ENCODE peak calls at places on chromosomes 3 and 15, in eight cellular contexts. D is CD4-positive, alpha-beta memory T cell; I is GM03348; X is activated effector memory CD4-positive, alpha-beta T cell treated with anti-CD3 and anti-CD28 coated beads, Interleukin-2, amount 50 U/mL, for 16 hours; C is astrocyte of the spinal cord; O is MV-4-11; M is NCI-H1092; U is stimulated activated CD8-positive, alpha-beta memory T cell treated with anti-CD3 and anti-CD28 coated beads, Interleukin-15, amount 100 ng/mL, for 24 hours. G is an unnamed sample.

GRCh38 chr3:105304487-105304886 is 62.2 kb upstream of the ALCAM start:
- DNase-seq in U (no peak), O (no peak), M (no peak), I (no peak), D (no peak), C (peak; percentile 19), X (no peak), G (no peak)

GRCh38 chr3:177284383-177284881 is 87.2 kb upstream of the TBL1XR1 start:
- DNase-seq in M (no peak), D (peak; percentile 6), U (no peak), I (peak; percentile 43), O (peak; percentile 90), C (peak; percentile 60), X (peak; percentile 63), G (peak; percentile 49)

GRCh38 chr3:159765025-159765859 is 223.4 kb upstream of the IL12A start:
- DNase-seq in C (peak; percentile 99), X (no peak), U (no peak), I (peak; percentile 93), M (no peak), O (no peak), D (no peak), G (peak; percentile 75)

GRCh38 chr3:134682196-134682880 is 31.5 kb upstream of the KY start:
- DNase-seq in M (no peak), C (no peak), I (peak; percentile 49), U (no peak), D (no peak), X (no peak), O (no peak), G (no peak)

GRCh38 chr3:127676456-127676855 is 3.7 kb downstream of the ABTB1 start:
- DNase-seq in O (no peak), U (no peak), X (peak; percentile 58), M (no peak), C (no peak), I (no peak), D (no peak), G (no peak)

GRCh38 chr3:5227812-5228211 is 40.3 kb downstream of the EDEM1 start:
- DNase-seq in X (no peak), I (peak; percentile 40), D (no peak), M (no peak), C (no peak), O (no peak), U (no peak), G (no peak)

GRCh38 chr3:171177056-171177455 is 150.5 kb upstream of the SLC2A2 start:
- DNase-seq in U (no peak), I (no peak), O (no peak), X (no peak), M (no peak), C (no peak), D (no peak), G (no peak)

GRCh38 chr3:169239756-169240155 is 423.8 kb downstream of the MECOM start:
- DNase-seq in C (no peak), I (no peak), X (no peak), U (no peak), M (no peak), O (no peak), D (no peak), G (no peak)

GRCh38 chr3:188294823-188295487 is 141.0 kb downstream of the LPP start:
- DNase-seq in X (no peak), M (no peak), D (no peak), O (no peak), C (peak; percentile 96), U (no peak), I (peak; percentile 82), G (peak; percentile 85)

GRCh38 chr15:76330281-76330680 is 6.3 kb upstream of the ISL2 start:
- DNase-seq in O (peak; percentile 37), D (no peak), I (peak; percentile 73), M (peak; percentile 21), C (peak; percentile 49), U (no peak), X (no peak), G (no peak)

GRCh38 chr3:165502707-165503106 is 306.5 kb upstream of the SLITRK3 start:
- DNase-seq in U (no peak), X (no peak), D (no peak), M (no peak), O (no peak), C (no peak), I (no peak), G (peak; percentile 25)

GRCh38 chr15:92970656-92971055 is 70.5 kb downstream of the CHD2 start:
- DNase-seq in O (no peak), M (no peak), C (no peak), D (no peak), X (no peak), I (peak; percentile 5), U (no peak), G (no peak)

GRCh38 chr15:73617310-73617709 is 15.9 kb downstream of the NPTN start:
- DNase-seq in D (no peak), U (no peak), O (no peak), M (no peak), X (no peak), I (peak; percentile 20), C (peak; percentile 64), G (no peak)

GRCh38 chr3:197499427-197499826 is 56.3 kb downstream of the BDH1 start:
- DNase-seq in U (no peak), X (no peak), I (no peak), M (no peak), C (peak; percentile 81), D (no peak), O (no peak), G (no peak)

GRCh38 chr15:41154412-41154811 is 38.3 kb upstream of the INO80 start:
- DNase-seq in C (no peak), I (no peak), D (no peak), U (no peak), X (no peak), M (no peak), O (no peak), G (no peak)

G was measured in NCI-H345.